ENCODE peak calls at places on chromosomes 2 and 18, in nine cellular contexts. U, J, D, M, I, F, W, V and N are unnamed samples.

GRCh38 chr18:12264854-12265253 is 10.7 kb downstream of the CIDEA start:
- DNase-seq in W (no peak), U (no peak), M (no peak), V (no peak), F (no peak), D (no peak), J (no peak), I (no peak), N (no peak)

GRCh38 chr18:63994783-63995399 is 25.0 kb downstream of the SERPINB8 start:
- DNase-seq in D (peak; percentile 46), W (no peak), U (peak; percentile 11), J (no peak), M (peak; percentile 30), F (peak; percentile 29), V (peak; percentile 18), I (no peak), N (no peak)

GRCh38 chr2:191514613-191515012 is 163.3 kb upstream of the NABP1 start:
- DNase-seq in W (no peak), M (no peak), J (no peak), V (no peak), D (no peak), U (no peak), F (no peak), I (no peak), N (no peak)

GRCh38 chr18:44458777-44459176 is 221.9 kb upstream of the SETBP1 start:
- DNase-seq in J (no peak), W (no peak), D (no peak), M (no peak), I (no peak), F (no peak), V (no peak), U (no peak), N (no peak)

GRCh38 chr2:146661494-146662096 is 1183.2 kb upstream of the ACVR2A start:
- DNase-seq in M (no peak), J (no peak), I (no peak), W (peak; percentile 31), V (no peak), U (no peak), F (no peak), D (peak; percentile 43), N (no peak)

GRCh38 chr2:36708119-36708741 is 11.7 kb downstream of the VIT start:
- DNase-seq in M (no peak), U (no peak), J (no peak), F (no peak), D (no peak), V (no peak), W (no peak), I (no peak), N (no peak)

GRCh38 chr18:3397031-3397750 is 52.8 kb upstream of the TGIF1 start:
- DNase-seq in I (no peak), V (no peak), J (no peak), U (peak; percentile 92), W (no peak), F (no peak), D (no peak), M (no peak), N (no peak)

GRCh38 chr2:151827564-151828142 is 568 bp downstream of the ARL5A start:
- DNase-seq in I (no peak), U (no peak), F (peak; percentile 21), D (peak; percentile 53), J (peak; percentile 44), M (no peak), W (no peak), V (no peak), N (no peak)

GRCh38 chr2:164335947-164336346 is 285.3 kb downstream of the GRB14 start:
- DNase-seq in D (no peak), I (no peak), J (no peak), M (no peak), W (no peak), F (no peak), U (no peak), V (no peak), N (peak; percentile 47)

GRCh38 chr18:80159713-80160636 is 50.9 kb downstream of the ADNP2 start:
- DNase-seq in V (no peak), J (no peak), D (peak; percentile 43), F (peak; percentile 38), U (no peak), I (no peak), M (peak; percentile 27), W (no peak), N (no peak)

GRCh38 chr2:208250401-208250800 is 4.5 kb downstream of the IDH1 start:
- DNase-seq in J (no peak), U (no peak), I (no peak), W (no peak), F (no peak), M (no peak), D (no peak), V (no peak), N (no peak)

GRCh38 chr18:33304277-33304676 is 136.2 kb downstream of the CCDC178 start:
- DNase-seq in W (no peak), U (no peak), V (no peak), J (no peak), I (no peak), M (no peak), D (no peak), F (no peak), N (no peak)

GRCh38 chr2:54479422-54479821 is 23.3 kb downstream of the SPTBN1 start:
- DNase-seq in V (no peak), I (no peak), M (no peak), W (no peak), U (no peak), F (no peak), D (no peak), J (no peak), N (no peak)

GRCh38 chr2:179051250-179051649 is 1.3 kb upstream of the CCDC141 start:
- DNase-seq in J (no peak), V (no peak), M (no peak), D (peak; percentile 54), F (no peak), W (no peak), U (no peak), I (no peak), N (no peak)

GRCh38 chr18:48813833-48814489 is 136.8 kb downstream of the SMAD7 start:
- DNase-seq in W (no peak), J (peak; percentile 31), V (no peak), I (peak; percentile 13), M (peak; percentile 67), F (peak; percentile 26), D (no peak), U (no peak), N (no peak)

GRCh38 chr2:202339052-202339870 is 36.9 kb upstream of the BMPR2 start:
- DNase-seq in M (no peak), J (no peak), V (no peak), I (no peak), W (no peak), D (peak; percentile 56), U (no peak), F (no peak), N (no peak)

GRCh38 chr2:240916571-240917008 is 10.5 kb downstream of the CROCC2 start:
- DNase-seq in V (no peak), W (no peak), U (no peak), J (peak; percentile 52), I (no peak), F (no peak), D (no peak), M (no peak), N (no peak)

GRCh38 chr2:25566094-25566493 is 107.3 kb downstream of the DTNB start:
- DNase-seq in J (no peak), V (no peak), U (no peak), M (no peak), D (no peak), F (no peak), W (no peak), I (no peak), N (no peak)

GRCh38 chr2:118321436-118322100 is 233.3 kb downstream of the INSIG2 start:
- DNase-seq in V (no peak), U (no peak), I (no peak), D (no peak), J (no peak), F (no peak), W (no peak), M (no peak), N (no peak)

GRCh38 chr2:28993211-28993960 is 12.3 kb downstream of the TOGARAM2 start:
- DNase-seq in M (no peak), V (no peak), W (no peak), U (no peak), I (no peak), J (peak; percentile 74), D (no peak), F (no peak), N (no peak)

GRCh38 chr2:163943403-163944356 is 207.9 kb upstream of the FIGN start:
- DNase-seq in D (no peak), F (no peak), U (peak; percentile 92), J (no peak), V (no peak), W (no peak), I (no peak), M (no peak), N (no peak)

GRCh38 chr2:239249781-239250180 is 151.0 kb downstream of the HDAC4 start:
- DNase-seq in F (no peak), V (no peak), J (peak; percentile 78), D (peak; percentile 22), I (no peak), M (no peak), W (no peak), U (no peak), N (no peak)

GRCh38 chr2:224946911-224947310 is 95.4 kb downstream of the DOCK10 start:
- DNase-seq in F (no peak), M (no peak), U (no peak), D (peak; percentile 71), J (no peak), I (no peak), V (no peak), W (no peak), N (no peak)

GRCh38 chr2:240509667-240510512 is 47.9 kb downstream of the ANKMY1 start:
- DNase-seq in V (no peak), I (no peak), D (no peak), F (no peak), M (no peak), U (no peak), J (no peak), W (no peak), N (no peak)

GRCh38 chr2:45806563-45807358 is 155.3 kb downstream of the PRKCE start:
- DNase-seq in V (no peak), W (no peak), J (no peak), F (no peak), M (no peak), I (no peak), D (no peak), U (no peak), N (no peak)

GRCh38 chr2:86443601-86444000 is 2.4 kb downstream of the KDM3A start:
- DNase-seq in V (no peak), U (no peak), I (no peak), D (no peak), W (no peak), M (no peak), F (no peak), J (no peak), N (no peak)

GRCh38 chr2:231611273-231612198 is 18.9 kb downstream of the TEX44 start:
- DNase-seq in W (no peak), U (peak; percentile 43), V (peak; percentile 18), F (peak; percentile 53), J (no peak), D (peak; percentile 61), I (peak; percentile 24), M (no peak), N (no peak)

GRCh38 chr2:60476206-60476946 is 77.1 kb downstream of the BCL11A start:
- DNase-seq in J (peak; percentile 56), W (peak; percentile 11), D (no peak), V (no peak), M (no peak), I (no peak), F (no peak), U (no peak), N (no peak)

GRCh38 chr2:165427686-165428085 is 41.8 kb upstream of the CSRNP3 start:
- DNase-seq in I (no peak), V (no peak), W (no peak), U (no peak), D (no peak), M (no peak), F (no peak), J (no peak), N (no peak)

GRCh38 chr18:78875268-78875997 is 104.2 kb upstream of the SALL3 start:
- DNase-seq in J (no peak), D (peak; percentile 34), W (no peak), I (no peak), F (no peak), U (no peak), M (peak; percentile 11), V (no peak), N (no peak)

GRCh38 chr18:42683094-42683493 is 432.4 kb downstream of the RIT2 start:
- DNase-seq in J (no peak), V (no peak), U (no peak), W (no peak), D (no peak), M (no peak), I (no peak), F (no peak), N (no peak)